ENCODE peak calls at places on chromosome 21, in six cellular contexts. S is ELR; D is CD4-positive, alpha-beta T cell; N is GM04503; Z is stimulated activated CD4-positive, alpha-beta T cell treated with anti-CD3 and anti-CD28 coated beads, Interleukin-4, amount 100 ng/mL, for 48 hours; A is AG08396. L is an unnamed sample.
A peak's percentile ranks its signal among the peaks of the same experiment; 100 is the strongest.

GRCh38 chr21:33642896-33643657 is 776 bp downstream of the ITSN1 start:
- DNase-seq in S (peak; percentile 53), D (no peak), N (no peak), Z (no peak), A (peak; percentile 34), L (no peak)

GRCh38 chr21:44497641-44498243 is 42.3 kb downstream of the KRTAP10-1 start:
- DNase-seq in S (no peak), D (no peak), N (no peak), Z (no peak), A (no peak), L (no peak)

GRCh38 chr21:45990741-45991605 is 9.4 kb downstream of the COL6A1 start:
- DNase-seq in S (no peak), D (no peak), N (no peak), Z (no peak), A (no peak), L (no peak)

GRCh38 chr21:17463441-17463840 is 49.4 kb upstream of the CXADR start:
- DNase-seq in S (peak; percentile 80), D (no peak), N (peak; percentile 69), Z (no peak), A (peak; percentile 77), L (peak; percentile 67)

GRCh38 chr21:43208561-43209332 is 39.9 kb downstream of the CRYAA start:
- DNase-seq in S (no peak), D (no peak), N (no peak), Z (no peak), A (no peak), L (no peak)

GRCh38 chr21:41501919-41502318 is 6.0 kb downstream of the TMPRSS2 start:
- DNase-seq in S (peak; percentile 8), D (no peak), N (no peak), Z (no peak), A (no peak), L (peak; percentile 9)

GRCh38 chr21:26846036-26846931 is 1.1 kb upstream of the ADAMTS1 start:
- DNase-seq in S (peak; percentile 81), D (no peak), N (peak; percentile 44), Z (no peak), A (peak; percentile 74), L (no peak)

GRCh38 chr21:31204801-31205200 is 139.3 kb downstream of the TIAM1 start:
- DNase-seq in S (no peak), D (no peak), N (no peak), Z (no peak), A (no peak), L (no peak)

GRCh38 chr21:45067462-45068285 is 6.7 kb upstream of the ADARB1 start:
- DNase-seq in S (no peak), D (no peak), N (no peak), Z (no peak), A (no peak), L (no peak)

GRCh38 chr21:36579898-36580297 is 100.0 kb upstream of the CLDN14 start:
- DNase-seq in S (no peak), D (no peak), N (no peak), Z (no peak), A (no peak), L (no peak)

GRCh38 chr21:45318556-45319341 is 31.1 kb upstream of the POFUT2 start:
- DNase-seq in S (peak; percentile 97), D (no peak), N (no peak), Z (no peak), A (no peak), L (no peak)

GRCh38 chr21:37257526-37257966 is 9.6 kb downstream of the VPS26C start:
- DNase-seq in S (peak; percentile 51), D (no peak), N (no peak), Z (peak; percentile 15), A (peak; percentile 26), L (no peak)

GRCh38 chr21:43204638-43205037 is 35.8 kb downstream of the CRYAA start:
- DNase-seq in S (no peak), D (no peak), N (no peak), Z (no peak), A (no peak), L (no peak)

GRCh38 chr21:33299181-33299752 is 25.5 kb upstream of the IFNAR1 start:
- DNase-seq in S (no peak), D (peak; percentile 39), N (no peak), Z (no peak), A (no peak), L (no peak)